ENCODE peak calls at places on chromosomes 11 and 22, in six cellular contexts. U is fibroblast of villous mesenchyme, T is NCI-H526 treated with DMSO at 0.1 percent for 48 hours, K is mucosa of descending colon, Y is activated T-cell treated with anti-CD3 and anti-CD28 coated beads for 1 hour, L is K562. X is an unnamed sample.

GRCh38 chr11:8674859-8675258 is 7.6 kb downstream of the TRIM66 start:
- DNase-seq in U (no peak), T (no peak), K (no peak), Y (no peak), L (no peak), X (no peak)

GRCh38 chr22:30266445-30267381 is at the start of gene OSM:
- DNase-seq in U (no peak), T (no peak), K (peak), Y (peak), L (no peak), X (no peak)

GRCh38 chr11:112724194-112724790 is 236.9 kb upstream of the NCAM1 start:
- DNase-seq in U (no peak), T (no peak), K (no peak), Y (no peak), L (no peak), X (no peak)

GRCh38 chr11:33177676-33178336 is 16.5 kb upstream of the CSTF3 start:
- DNase-seq in U (no peak), T (no peak), K (no peak), Y (no peak), L (no peak), X (no peak)

GRCh38 chr22:44098021-44098739 is 74.1 kb downstream of the PARVB start:
- DNase-seq in U (no peak), T (no peak), K (no peak), Y (no peak), L (no peak), X (no peak)

GRCh38 chr11:36436589-36436988 is 73.5 kb downstream of the TRAF6 start:
- DNase-seq in U (no peak), T (no peak), K (no peak), Y (no peak), L (no peak), X (no peak)

GRCh38 chr22:32617271-32617670 is 142.7 kb downstream of the FBXO7 start:
- DNase-seq in U (peak), T (no peak), K (no peak), Y (no peak), L (no peak), X (no peak)

GRCh38 chr11:44437122-44437521 is 127.2 kb upstream of the ALX4 start:
- DNase-seq in U (no peak), T (no peak), K (no peak), Y (no peak), L (no peak), X (no peak)

GRCh38 chr11:101407324-101407723 is 176.5 kb downstream of the TRPC6 start:
- DNase-seq in U (peak), T (no peak), K (no peak), Y (no peak), L (no peak), X (no peak)